ENCODE peak calls at places on chromosomes 1 and 21, in four cellular contexts. One of them, this sample, is unnamed.

GRCh38 chr1:172875892-172876291 is 174.8 kb downstream of the TNFSF18 start:
- DNase-seq in psoas muscle: no peak
- DNase-seq in adrenal gland: no peak
- DNase-seq in small intestine: no peak
- DNase-seq in this sample: no peak

GRCh38 chr1:29633271-29633615 is 396.9 kb downstream of the PTPRU start:
- DNase-seq in psoas muscle: no peak
- DNase-seq in adrenal gland: no peak
- DNase-seq in small intestine: no peak
- DNase-seq in this sample: no peak

GRCh38 chr1:202107321-202107761 is 15.4 kb upstream of the GPR37L1 start:
- DNase-seq in psoas muscle: no peak
- DNase-seq in adrenal gland: peak; percentile 77
- DNase-seq in small intestine: peak; percentile 85
- DNase-seq in this sample: peak; percentile 98

GRCh38 chr1:25033828-25034451 is 103.9 kb upstream of the RUNX3 start:
- DNase-seq in psoas muscle: peak; percentile 33
- DNase-seq in adrenal gland: peak; percentile 35
- DNase-seq in small intestine: peak; percentile 15
- DNase-seq in this sample: peak; percentile 8

GRCh38 chr1:229027158-229027557 is 243.8 kb upstream of the RAB4A start:
- DNase-seq in psoas muscle: no peak
- DNase-seq in adrenal gland: no peak
- DNase-seq in small intestine: no peak
- DNase-seq in this sample: no peak

GRCh38 chr1:248821101-248821500 is 4.6 kb downstream of the SH3BP5L start:
- DNase-seq in psoas muscle: no peak
- DNase-seq in adrenal gland: peak; percentile 47
- DNase-seq in small intestine: no peak
- DNase-seq in this sample: no peak

GRCh38 chr1:162404550-162405160 is 7.3 kb downstream of the SH2D1B start:
- DNase-seq in psoas muscle: no peak
- DNase-seq in adrenal gland: no peak
- DNase-seq in small intestine: no peak
- DNase-seq in this sample: no peak

GRCh38 chr1:198892065-198892464 is 253.2 kb downstream of the PTPRC start:
- DNase-seq in psoas muscle: no peak
- DNase-seq in adrenal gland: no peak
- DNase-seq in small intestine: no peak
- DNase-seq in this sample: no peak

GRCh38 chr1:9078949-9079500 is 9.6 kb upstream of the SLC2A5 start:
- DNase-seq in psoas muscle: no peak
- DNase-seq in adrenal gland: no peak
- DNase-seq in small intestine: peak; percentile 97
- DNase-seq in this sample: no peak

GRCh38 chr1:201013991-201014815 is 9.3 kb downstream of the KIF21B start:
- DNase-seq in psoas muscle: no peak
- DNase-seq in adrenal gland: no peak
- DNase-seq in small intestine: no peak
- DNase-seq in this sample: no peak

GRCh38 chr1:101235696-101236545 is 898 bp upstream of the S1PR1 start:
- DNase-seq in psoas muscle: peak; percentile 22
- DNase-seq in adrenal gland: peak; percentile 48
- DNase-seq in small intestine: no peak
- DNase-seq in this sample: peak; percentile 41

GRCh38 chr21:27104749-27105439 is 138.0 kb upstream of the ADAMTS5 start:
- DNase-seq in psoas muscle: no peak
- DNase-seq in adrenal gland: no peak
- DNase-seq in small intestine: no peak
- DNase-seq in this sample: no peak

GRCh38 chr1:30677471-30677870 is 45.9 kb downstream of the MATN1 start:
- DNase-seq in psoas muscle: no peak
- DNase-seq in adrenal gland: no peak
- DNase-seq in small intestine: peak; percentile 88
- DNase-seq in this sample: no peak

GRCh38 chr1:93715529-93716126 is 34.0 kb upstream of the BCAR3 start:
- DNase-seq in psoas muscle: no peak
- DNase-seq in adrenal gland: peak; percentile 34
- DNase-seq in small intestine: no peak
- DNase-seq in this sample: no peak

GRCh38 chr1:231969078-231969477 is 342.5 kb downstream of the DISC1 start:
- DNase-seq in psoas muscle: no peak
- DNase-seq in adrenal gland: no peak
- DNase-seq in small intestine: peak; percentile 27
- DNase-seq in this sample: no peak

GRCh38 chr1:10772711-10773110 is 23.7 kb downstream of the CASZ1 start:
- DNase-seq in psoas muscle: no peak
- DNase-seq in adrenal gland: no peak
- DNase-seq in small intestine: no peak
- DNase-seq in this sample: no peak

GRCh38 chr1:85297538-85297854 is 21.1 kb upstream of the BCL10 start:
- DNase-seq in psoas muscle: no peak
- DNase-seq in adrenal gland: no peak
- DNase-seq in small intestine: no peak
- DNase-seq in this sample: no peak

GRCh38 chr21:35738342-35738961 is 321.9 kb downstream of the SETD4 start:
- DNase-seq in psoas muscle: no peak
- DNase-seq in adrenal gland: no peak
- DNase-seq in small intestine: peak; percentile 32
- DNase-seq in this sample: peak; percentile 81

GRCh38 chr1:229139320-229139719 is 131.6 kb upstream of the RAB4A start:
- DNase-seq in psoas muscle: no peak
- DNase-seq in adrenal gland: no peak
- DNase-seq in small intestine: no peak
- DNase-seq in this sample: no peak

GRCh38 chr1:40107290-40107959 is 10.4 kb upstream of the PPT1 start:
- DNase-seq in psoas muscle: no peak
- DNase-seq in adrenal gland: no peak
- DNase-seq in small intestine: peak; percentile 15
- DNase-seq in this sample: no peak

GRCh38 chr1:42738678-42739226 is 1.3 kb downstream of the CLDN19 start:
- DNase-seq in psoas muscle: no peak
- DNase-seq in adrenal gland: no peak
- DNase-seq in small intestine: no peak
- DNase-seq in this sample: no peak

GRCh38 chr1:55362558-55362957 is 147.4 kb upstream of the USP24 start:
- DNase-seq in psoas muscle: no peak
- DNase-seq in adrenal gland: no peak
- DNase-seq in small intestine: no peak
- DNase-seq in this sample: no peak

GRCh38 chr1:37262439-37263170 is 211.8 kb upstream of the ZC3H12A start:
- DNase-seq in psoas muscle: no peak
- DNase-seq in adrenal gland: no peak
- DNase-seq in small intestine: no peak
- DNase-seq in this sample: no peak

GRCh38 chr1:176416777-176417176 is 46.2 kb upstream of the PAPPA2 start:
- DNase-seq in psoas muscle: no peak
- DNase-seq in adrenal gland: no peak
- DNase-seq in small intestine: no peak
- DNase-seq in this sample: no peak

GRCh38 chr1:154500533-154500932 is 1.5 kb upstream of the TDRD10 start:
- DNase-seq in psoas muscle: no peak
- DNase-seq in adrenal gland: no peak
- DNase-seq in small intestine: no peak
- DNase-seq in this sample: no peak

GRCh38 chr1:99599678-99600175 is 46.2 kb upstream of the PALMD start:
- DNase-seq in psoas muscle: peak; percentile 54
- DNase-seq in adrenal gland: peak; percentile 77
- DNase-seq in small intestine: no peak
- DNase-seq in this sample: no peak

GRCh38 chr1:16420719-16421118 is 16.5 kb downstream of the SPATA21 start:
- DNase-seq in psoas muscle: no peak
- DNase-seq in adrenal gland: no peak
- DNase-seq in small intestine: peak; percentile 43
- DNase-seq in this sample: no peak

GRCh38 chr1:26607191-26607590 is 77.6 kb downstream of the RPS6KA1 start:
- DNase-seq in psoas muscle: no peak
- DNase-seq in adrenal gland: no peak
- DNase-seq in small intestine: no peak
- DNase-seq in this sample: no peak

GRCh38 chr1:72282271-72282656 is at the start of gene NEGR1:
- DNase-seq in psoas muscle: peak; percentile 51
- DNase-seq in adrenal gland: peak; percentile 42
- DNase-seq in small intestine: no peak
- DNase-seq in this sample: peak; percentile 58

GRCh38 chr21:45330075-45330781 is 42.5 kb upstream of the POFUT2 start:
- DNase-seq in psoas muscle: peak; percentile 23
- DNase-seq in adrenal gland: no peak
- DNase-seq in small intestine: peak; percentile 49
- DNase-seq in this sample: peak; percentile 97

GRCh38 chr1:203663294-203663693 is 36.7 kb downstream of the ATP2B4 start:
- DNase-seq in psoas muscle: no peak
- DNase-seq in adrenal gland: no peak
- DNase-seq in small intestine: peak; percentile 29
- DNase-seq in this sample: no peak

GRCh38 chr1:164754088-164754600 is 195.2 kb downstream of the PBX1 start:
- DNase-seq in psoas muscle: no peak
- DNase-seq in adrenal gland: no peak
- DNase-seq in small intestine: no peak
- DNase-seq in this sample: peak; percentile 60

GRCh38 chr1:206674745-206675175 is 9.9 kb upstream of the MAPKAPK2 start:
- DNase-seq in psoas muscle: peak; percentile 75
- DNase-seq in adrenal gland: no peak
- DNase-seq in small intestine: peak; percentile 71
- DNase-seq in this sample: peak; percentile 90

GRCh38 chr1:192702212-192702993 is 66.5 kb downstream of the RGS13 start:
- DNase-seq in psoas muscle: no peak
- DNase-seq in adrenal gland: no peak
- DNase-seq in small intestine: no peak
- DNase-seq in this sample: no peak

GRCh38 chr1:26540346-26540745 is 10.8 kb downstream of the RPS6KA1 start:
- DNase-seq in psoas muscle: no peak
- DNase-seq in adrenal gland: no peak
- DNase-seq in small intestine: no peak
- DNase-seq in this sample: no peak

GRCh38 chr1:119367332-119368124 is 1.1 kb upstream of the HAO2 start:
- DNase-seq in psoas muscle: no peak
- DNase-seq in adrenal gland: no peak
- DNase-seq in small intestine: peak; percentile 16
- DNase-seq in this sample: no peak

GRCh38 chr1:55813619-55814018 is 598.5 kb upstream of the USP24 start:
- DNase-seq in psoas muscle: peak; percentile 63
- DNase-seq in adrenal gland: peak; percentile 34
- DNase-seq in small intestine: no peak
- DNase-seq in this sample: peak; percentile 17

GRCh38 chr1:77605246-77606026 is 77.0 kb downstream of the ZZZ3 start:
- DNase-seq in psoas muscle: peak; percentile 54
- DNase-seq in adrenal gland: peak; percentile 53
- DNase-seq in small intestine: no peak
- DNase-seq in this sample: peak; percentile 30

GRCh38 chr1:183185941-183186490 is at the start of gene LAMC2:
- DNase-seq in psoas muscle: no peak
- DNase-seq in adrenal gland: no peak
- DNase-seq in small intestine: peak; percentile 88
- DNase-seq in this sample: peak; percentile 84
- H3K27ac ChIP-seq in psoas muscle: no peak within 1 kb of the TSS
- H3K27ac ChIP-seq in adrenal gland: no peak within 1 kb of the TSS
- H3K27ac ChIP-seq in small intestine: peak within 1 kb of the TSS; percentile 53
- H3K27ac ChIP-seq in this sample: peak within 1 kb of the TSS; percentile 83

DNA sequence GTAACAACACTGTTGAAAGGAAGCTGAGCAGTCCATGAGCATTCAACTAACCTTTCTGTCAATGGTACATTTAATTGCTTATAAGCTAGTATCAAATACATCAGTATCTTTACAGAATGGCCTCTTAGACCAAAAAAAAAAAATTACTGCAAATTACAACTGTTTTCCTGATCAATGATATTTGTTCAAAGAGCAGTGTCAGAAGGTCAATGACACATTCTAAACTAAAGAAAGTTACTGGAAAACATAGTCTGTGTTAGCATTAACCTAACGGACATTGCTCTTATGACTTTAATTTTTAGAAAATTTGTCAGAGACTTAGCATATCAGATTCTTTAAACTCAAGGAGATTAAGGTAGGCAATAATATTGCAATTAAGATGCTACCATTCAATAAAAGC is 162.5 kb downstream of the KCNT2 start:
- DNase-seq in psoas muscle: no peak
- DNase-seq in adrenal gland: no peak
- DNase-seq in small intestine: no peak
- DNase-seq in this sample: no peak
- H3K4me1 ChIP-seq in psoas muscle: no peaks in the 10 kb centered on the region
- H3K4me1 ChIP-seq in adrenal gland: no peaks in the 10 kb centered on the region
- H3K4me1 ChIP-seq in small intestine: no peaks in the 10 kb centered on the region
- H3K4me1 ChIP-seq in this sample: no peaks in the 10 kb centered on the region

GRCh38 chr1:18944810-18945209 is 11.7 kb downstream of the IFFO2 start:
- DNase-seq in psoas muscle: no peak
- DNase-seq in adrenal gland: no peak
- DNase-seq in small intestine: no peak
- DNase-seq in this sample: peak; percentile 51

GRCh38 chr1:18948048-18948912 is 8.2 kb downstream of the IFFO2 start:
- DNase-seq in psoas muscle: no peak
- DNase-seq in adrenal gland: no peak
- DNase-seq in small intestine: no peak
- DNase-seq in this sample: no peak

GRCh38 chr1:18945401-18945849 is 11.1 kb downstream of the IFFO2 start:
- DNase-seq in psoas muscle: no peak
- DNase-seq in adrenal gland: no peak
- DNase-seq in small intestine: peak; percentile 51
- DNase-seq in this sample: no peak

GRCh38 chr1:18947570-18947969 is 8.9 kb downstream of the IFFO2 start:
- DNase-seq in psoas muscle: no peak
- DNase-seq in adrenal gland: no peak
- DNase-seq in small intestine: no peak
- DNase-seq in this sample: no peak

DNA sequence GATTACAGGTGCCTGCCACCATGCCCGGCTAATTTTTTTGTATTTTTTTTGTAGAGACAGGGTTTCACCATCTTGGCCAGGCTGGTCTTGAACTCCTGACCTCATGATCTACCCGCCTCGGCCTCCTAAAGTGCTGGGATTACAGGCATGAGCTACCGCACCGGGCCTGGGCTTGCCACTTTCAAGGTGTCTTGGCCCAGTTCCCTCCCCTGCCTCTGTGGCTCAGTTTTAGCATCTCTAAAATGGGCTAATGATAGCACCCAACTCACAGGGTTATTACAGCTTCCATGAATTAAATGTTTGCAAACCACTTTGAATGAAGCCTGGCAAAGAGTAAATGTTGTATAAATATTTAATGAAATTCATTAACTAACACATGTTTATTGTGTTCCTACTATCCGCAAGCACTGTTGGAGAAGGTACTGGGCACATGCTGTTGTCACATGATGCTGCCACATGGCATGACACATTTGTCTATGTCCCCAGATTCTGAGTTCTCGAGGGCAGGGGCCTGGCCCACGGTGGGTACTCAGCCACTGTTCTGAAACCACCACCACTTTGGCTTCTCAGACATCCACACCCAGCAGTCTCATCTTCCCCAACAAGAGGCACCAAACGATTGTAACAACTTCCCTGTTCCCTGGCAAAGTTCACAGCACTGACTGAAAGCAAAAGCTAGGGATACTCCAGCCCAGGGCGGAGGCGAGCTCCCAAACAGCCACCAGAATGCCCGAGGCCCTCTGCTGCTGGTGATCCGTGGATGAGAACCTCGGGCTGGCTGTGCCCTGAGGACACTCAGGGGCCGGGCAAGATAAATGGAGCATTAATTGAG is 9.7 kb downstream of the IFFO2 start:
- DNase-seq in psoas muscle: no peak
- DNase-seq in adrenal gland: no peak
- DNase-seq in small intestine: no peak
- DNase-seq in this sample: peak; percentile 83
- H3K27ac ChIP-seq in psoas muscle: no peak overlapping the region
- H3K27ac ChIP-seq in adrenal gland: peak overlapping the region; percentile 2
- H3K27ac ChIP-seq in small intestine: no peak overlapping the region
- H3K27ac ChIP-seq in this sample: peak overlapping the region; percentile 66

GRCh38 chr1:41383094-41383852 is 22.0 kb downstream of the FOXO6 start:
- DNase-seq in psoas muscle: no peak
- DNase-seq in adrenal gland: no peak
- DNase-seq in small intestine: no peak
- DNase-seq in this sample: peak; percentile 54
- H3K4me1 ChIP-seq in psoas muscle: peaks cover 21% of the 10 kb centered on the region
- H3K4me1 ChIP-seq in adrenal gland: peaks cover 10% of the 10 kb centered on the region
- H3K4me1 ChIP-seq in small intestine: no peaks in the 10 kb centered on the region
- H3K4me1 ChIP-seq in this sample: peaks cover 31% of the 10 kb centered on the region

This sample was measured in thyroid gland.